ENCODE peak calls at places on chromosomes 11 and 22, in four cellular contexts. One of them, this sample, is unnamed.

GRCh38 chr22:48682517-48682916 is 1145.2 kb downstream of the BRD1 start:
- DNase-seq in IMR-90: no peak
- DNase-seq in neuronal stem cell: no peak
- DNase-seq in H9: no peak
- DNase-seq in this sample: no peak

GRCh38 chr11:115761817-115762216 is 257.6 kb upstream of the CADM1 start:
- DNase-seq in IMR-90: no peak
- DNase-seq in H9: no peak
- DNase-seq in neuronal stem cell: no peak
- DNase-seq in this sample: no peak

GRCh38 chr22:45521178-45521577 is 18.5 kb downstream of the FBLN1 start:
- DNase-seq in neuronal stem cell: no peak
- DNase-seq in IMR-90: no peak
- DNase-seq in H9: no peak
- DNase-seq in this sample: no peak

GRCh38 chr22:33747576-33748180 is 172.6 kb downstream of the LARGE1 start:
- DNase-seq in IMR-90: no peak
- DNase-seq in H9: no peak
- DNase-seq in neuronal stem cell: no peak
- DNase-seq in this sample: no peak

GRCh38 chr11:3947084-3947483 is 91.6 kb downstream of the STIM1 start:
- DNase-seq in IMR-90: peak; percentile 67
- DNase-seq in H9: no peak
- DNase-seq in neuronal stem cell: no peak
- DNase-seq in this sample: peak; percentile 86

GRCh38 chr22:38038426-38038825 is 18.8 kb upstream of the PICK1 start:
- DNase-seq in neuronal stem cell: no peak
- DNase-seq in H9: no peak
- DNase-seq in IMR-90: no peak
- DNase-seq in this sample: no peak

GRCh38 chr11:69896250-69896649 is 77.0 kb upstream of the FGF3 start:
- DNase-seq in IMR-90: peak; percentile 68
- DNase-seq in neuronal stem cell: no peak
- DNase-seq in H9: no peak
- DNase-seq in this sample: peak; percentile 37

GRCh38 chr11:17770917-17771316 is 36.3 kb downstream of the KCNC1 start:
- DNase-seq in H9: no peak
- DNase-seq in neuronal stem cell: no peak
- DNase-seq in IMR-90: peak; percentile 27
- DNase-seq in this sample: peak; percentile 5

GRCh38 chr11:111633756-111634362 is 31.6 kb downstream of the SIK2 start:
- DNase-seq in IMR-90: peak; percentile 35
- DNase-seq in neuronal stem cell: no peak
- DNase-seq in H9: no peak
- DNase-seq in this sample: no peak

GRCh38 chr22:50276143-50276542 is 6.0 kb upstream of the MAPK11 start:
- DNase-seq in IMR-90: peak; percentile 43
- DNase-seq in H9: peak; percentile 54
- DNase-seq in neuronal stem cell: no peak
- DNase-seq in this sample: no peak

GRCh38 chr11:121557348-121557747 is 104.6 kb upstream of the SORL1-AS1 start:
- DNase-seq in IMR-90: peak; percentile 32
- DNase-seq in H9: no peak
- DNase-seq in neuronal stem cell: no peak
- DNase-seq in this sample: peak; percentile 21

GRCh38 chr11:67248653-67249052 is 17.6 kb upstream of the GRK2 start:
- DNase-seq in neuronal stem cell: no peak
- DNase-seq in H9: no peak
- DNase-seq in IMR-90: no peak
- DNase-seq in this sample: no peak

GRCh38 chr11:122406466-122406865 is 249.1 kb upstream of the UBASH3B start:
- DNase-seq in neuronal stem cell: no peak
- DNase-seq in H9: no peak
- DNase-seq in IMR-90: no peak
- DNase-seq in this sample: no peak

GRCh38 chr11:118657238-118657637 is 22.2 kb downstream of the TREH start:
- DNase-seq in H9: no peak
- DNase-seq in IMR-90: no peak
- DNase-seq in neuronal stem cell: no peak
- DNase-seq in this sample: no peak

DNA sequence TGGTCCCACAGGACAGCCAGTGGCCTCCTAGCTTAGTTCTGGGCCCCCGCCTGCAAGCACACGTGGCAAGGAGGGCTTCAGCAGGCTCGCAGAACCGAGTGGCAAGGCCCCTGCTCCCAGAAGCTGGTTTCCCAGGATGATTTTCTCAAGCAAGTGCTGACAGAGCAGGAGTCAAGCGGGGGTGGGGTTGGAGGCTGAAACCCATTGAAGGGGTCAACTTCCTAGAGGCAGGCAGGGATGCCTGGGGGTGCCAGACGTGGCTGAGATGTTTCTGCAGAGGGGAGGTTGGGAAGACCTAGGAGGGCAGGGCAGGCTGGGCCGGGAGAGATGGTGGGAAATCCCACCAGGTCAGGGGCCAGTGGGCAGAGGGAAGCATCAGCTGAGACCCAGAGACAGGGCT is 51.1 kb downstream of the NFAM1 start:
- DNase-seq in neuronal stem cell: no peak
- DNase-seq in H9: no peak
- DNase-seq in IMR-90: no peak
- DNase-seq in this sample: no peak
- H4K8ac ChIP-seq in neuronal stem cell: no peak overlapping the region
- H4K8ac ChIP-seq in H9: no peak overlapping the region
- H4K8ac ChIP-seq in IMR-90: no peak overlapping the region
- H4K8ac ChIP-seq in this sample: no peak overlapping the region

GRCh38 chr11:126437731-126438130 is 82.2 kb downstream of the ST3GAL4 start:
- DNase-seq in IMR-90: no peak
- DNase-seq in neuronal stem cell: no peak
- DNase-seq in H9: no peak
- DNase-seq in this sample: no peak
- H3K4ac ChIP-seq in IMR-90: no peak overlapping the region
- H3K4ac ChIP-seq in neuronal stem cell: no peak overlapping the region
- H3K4ac ChIP-seq in H9: no peak overlapping the region
- H3K4ac ChIP-seq in this sample: no peak overlapping the region

GRCh38 chr11:63611395-63611747 is 2.9 kb downstream of the PLAAT3 start:
- DNase-seq in neuronal stem cell: no peak
- DNase-seq in H9: no peak
- DNase-seq in IMR-90: no peak
- DNase-seq in this sample: no peak

GRCh38 chr11:63612181-63612580 is 2.1 kb downstream of the PLAAT3 start:
- DNase-seq in IMR-90: no peak
- DNase-seq in H9: no peak
- DNase-seq in neuronal stem cell: no peak
- DNase-seq in this sample: no peak

GRCh38 chr11:63613517-63614135 is 607 bp downstream of the PLAAT3 start:
- DNase-seq in neuronal stem cell: no peak
- DNase-seq in IMR-90: no peak
- DNase-seq in H9: peak; percentile 85
- DNase-seq in this sample: peak; percentile 37

GRCh38 chr11:63616953-63617352 is 2.7 kb upstream of the PLAAT3 start:
- DNase-seq in H9: no peak
- DNase-seq in neuronal stem cell: no peak
- DNase-seq in IMR-90: no peak
- DNase-seq in this sample: no peak

DNA sequence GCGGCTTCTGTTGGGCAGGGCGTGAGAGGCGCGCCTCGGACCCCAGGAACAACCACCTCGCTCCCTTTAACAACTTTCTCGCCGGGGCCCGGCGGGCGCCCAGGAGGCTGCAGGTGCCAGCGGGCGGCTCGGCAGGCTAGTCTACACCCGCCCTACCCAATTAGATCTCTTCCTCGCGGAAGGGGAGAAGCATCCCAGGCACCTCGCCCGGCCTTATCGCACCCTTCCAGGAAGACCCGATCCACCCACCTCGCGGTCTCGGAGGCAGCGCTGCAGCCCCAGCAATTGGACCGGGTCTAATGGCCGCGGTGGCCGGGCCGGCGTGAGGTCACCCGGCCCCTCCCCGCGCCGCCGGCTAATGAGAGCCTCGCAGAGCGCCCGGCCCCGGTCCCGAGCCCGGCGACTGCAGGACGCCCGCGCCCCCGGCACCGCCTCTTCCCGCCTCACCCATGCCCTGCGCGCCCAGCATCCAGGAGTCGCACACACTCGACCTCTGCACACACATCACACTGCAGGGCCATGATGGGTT is at the start of gene PLAAT3:
- DNase-seq in H9: peak; percentile 86
- DNase-seq in neuronal stem cell: peak; percentile 31
- DNase-seq in IMR-90: no peak
- DNase-seq in this sample: peak; percentile 38
- H4K8ac ChIP-seq in H9: no peak within 1 kb of the TSS
- H4K8ac ChIP-seq in neuronal stem cell: no peak within 1 kb of the TSS
- H4K8ac ChIP-seq in IMR-90: no peak within 1 kb of the TSS
- H4K8ac ChIP-seq in this sample: no peak within 1 kb of the TSS

DNA sequence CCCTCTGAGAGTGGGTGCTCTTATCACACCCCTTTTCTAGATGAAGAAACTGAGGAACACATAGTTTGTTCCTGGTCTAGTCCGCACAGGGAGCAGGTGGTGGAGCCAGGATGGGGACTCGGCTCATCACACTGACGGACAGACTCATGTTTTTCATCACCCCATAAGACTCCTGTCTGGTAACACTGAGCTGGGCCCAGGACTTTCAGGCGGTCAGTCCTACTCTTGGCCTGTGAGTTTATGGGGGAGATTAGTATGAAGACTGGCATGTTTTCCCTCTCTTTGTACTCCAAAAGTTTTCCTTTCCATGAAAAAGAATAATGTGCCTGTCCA is 160.8 kb downstream of the LDLRAD3 start:
- DNase-seq in IMR-90: no peak
- DNase-seq in H9: no peak
- DNase-seq in neuronal stem cell: no peak
- DNase-seq in this sample: no peak
- H3K4ac ChIP-seq in IMR-90: no peak overlapping the region
- H3K4ac ChIP-seq in H9: no peak overlapping the region
- H3K4ac ChIP-seq in neuronal stem cell: no peak overlapping the region
- H3K4ac ChIP-seq in this sample: no peak overlapping the region

GRCh38 chr11:20021212-20021611 is 139.1 kb downstream of the DBX1 start:
- DNase-seq in H9: no peak
- DNase-seq in neuronal stem cell: no peak
- DNase-seq in IMR-90: no peak
- DNase-seq in this sample: no peak
- H4K8ac ChIP-seq in H9: no peak overlapping the region
- H4K8ac ChIP-seq in neuronal stem cell: no peak overlapping the region
- H4K8ac ChIP-seq in IMR-90: no peak overlapping the region
- H4K8ac ChIP-seq in this sample: no peak overlapping the region

DNA sequence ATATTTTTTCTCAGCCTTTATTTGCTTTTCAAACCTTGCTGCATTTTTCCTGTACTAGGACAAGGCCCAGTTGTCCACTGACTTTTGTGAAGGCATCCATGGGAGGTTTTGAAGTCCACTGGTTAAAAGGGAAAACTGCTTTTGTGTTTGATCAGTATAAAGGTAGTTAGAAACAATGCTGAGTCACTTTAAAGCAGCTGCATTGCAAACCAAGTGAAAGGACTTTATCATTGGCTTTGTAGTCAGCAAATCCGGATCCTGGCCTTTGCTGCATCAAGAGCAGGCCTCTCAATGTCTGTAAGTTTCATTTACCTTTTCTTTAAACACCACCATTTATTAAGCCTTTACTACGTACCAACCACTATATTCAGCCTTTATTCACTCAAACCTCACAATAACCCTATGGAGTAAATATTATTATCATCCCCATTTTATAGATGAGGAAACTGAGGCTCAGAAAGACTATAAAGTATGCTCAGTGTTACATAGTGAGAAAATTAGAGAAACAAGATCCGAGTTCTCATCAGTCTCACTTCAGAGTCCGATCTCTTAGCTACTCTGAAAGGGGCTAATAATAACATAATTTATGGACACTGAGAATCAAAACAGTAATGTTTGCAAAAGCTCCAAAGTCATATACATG is 60.6 kb upstream of the HSD17B12 start:
- DNase-seq in IMR-90: no peak
- DNase-seq in H9: no peak
- DNase-seq in neuronal stem cell: no peak
- DNase-seq in this sample: no peak
- H3K4ac ChIP-seq in IMR-90: no peak overlapping the region
- H3K4ac ChIP-seq in H9: no peak overlapping the region
- H3K4ac ChIP-seq in neuronal stem cell: no peak overlapping the region
- H3K4ac ChIP-seq in this sample: no peak overlapping the region

GRCh38 chr22:35306350-35306967 is 6.8 kb downstream of the TOM1 start:
- DNase-seq in H9: no peak
- DNase-seq in neuronal stem cell: peak; percentile 60
- DNase-seq in IMR-90: no peak
- DNase-seq in this sample: peak; percentile 44

GRCh38 chr22:35305525-35306070 is 5.9 kb downstream of the TOM1 start:
- DNase-seq in H9: no peak
- DNase-seq in neuronal stem cell: no peak
- DNase-seq in IMR-90: no peak
- DNase-seq in this sample: peak; percentile 27

GRCh38 chr22:35307892-35308291 is 8.2 kb downstream of the TOM1 start:
- DNase-seq in neuronal stem cell: no peak
- DNase-seq in H9: no peak
- DNase-seq in IMR-90: no peak
- DNase-seq in this sample: no peak

GRCh38 chr22:35308480-35308945 is 8.8 kb downstream of the TOM1 start:
- DNase-seq in H9: no peak
- DNase-seq in IMR-90: no peak
- DNase-seq in neuronal stem cell: no peak
- DNase-seq in this sample: no peak

DNA sequence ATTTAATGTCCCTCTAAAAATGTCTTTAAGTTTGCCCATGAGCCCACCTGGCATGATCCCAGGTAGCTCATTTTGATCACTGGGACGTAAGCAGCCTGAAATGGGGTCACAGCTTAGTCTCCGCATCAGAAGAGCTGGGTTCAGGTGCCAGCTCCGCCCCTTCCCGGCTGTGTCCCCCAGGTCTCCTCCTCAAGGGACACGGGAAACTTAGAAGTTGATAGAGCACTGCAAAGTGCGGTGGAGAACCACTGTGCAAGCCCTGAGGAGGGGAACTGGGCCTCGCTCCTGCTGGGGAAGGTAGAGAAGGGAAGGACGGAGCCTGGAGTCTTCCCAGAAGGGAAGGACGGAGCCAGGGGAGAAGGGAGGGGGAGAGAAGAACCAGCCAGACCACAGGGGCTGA is 7.7 kb downstream of the TOM1 start:
- DNase-seq in H9: no peak
- DNase-seq in IMR-90: no peak
- DNase-seq in neuronal stem cell: no peak
- DNase-seq in this sample: no peak
- H4K8ac ChIP-seq in H9: no peak overlapping the region
- H4K8ac ChIP-seq in IMR-90: no peak overlapping the region
- H4K8ac ChIP-seq in neuronal stem cell: no peak overlapping the region
- H4K8ac ChIP-seq in this sample: no peak overlapping the region

DNA sequence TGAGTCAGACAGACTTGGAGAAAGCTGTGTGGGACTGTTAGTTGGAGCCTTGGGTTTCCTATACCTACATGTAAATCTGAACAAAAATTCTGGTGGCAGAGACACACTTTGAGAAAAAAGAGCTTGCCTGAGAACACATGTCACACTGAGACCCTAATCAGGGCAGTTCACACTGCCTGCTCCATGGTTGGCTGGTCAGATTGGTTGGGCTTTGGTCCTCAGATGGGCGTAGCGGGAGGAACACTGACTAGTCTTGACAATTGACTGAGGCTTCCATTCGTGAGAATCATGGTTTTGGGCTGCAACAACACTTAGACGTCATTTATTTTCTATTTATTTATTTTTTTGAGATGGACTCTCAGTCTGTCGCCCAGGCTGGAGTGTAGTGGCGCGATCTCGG is 6.9 kb downstream of the PPP6R3 start:
- DNase-seq in neuronal stem cell: no peak
- DNase-seq in H9: peak; percentile 15
- DNase-seq in IMR-90: no peak
- DNase-seq in this sample: no peak
- H3K4ac ChIP-seq in neuronal stem cell: no peak overlapping the region
- H3K4ac ChIP-seq in H9: no peak overlapping the region
- H3K4ac ChIP-seq in IMR-90: no peak overlapping the region
- H3K4ac ChIP-seq in this sample: no peak overlapping the region